ENCODE peak calls at places on chromosome 7, in eight cellular contexts. D, B, K, C, V, P, Q and N are unnamed samples.

GRCh38 chr7:16918288-16918895 is 36.6 kb upstream of the AGR3 start:
- DNase-seq in P (no peak), B (no peak), D (peak), K (peak), C (peak), V (no peak), Q (no peak), N (peak)

GRCh38 chr7:151339651-151340377 is 1.8 kb upstream of the NUB1 start:
- DNase-seq in C (no peak), V (no peak), P (peak), B (no peak), D (no peak), Q (no peak), K (no peak), N (no peak)

GRCh38 chr7:85001493-85002345 is 185.1 kb downstream of the SEMA3D start:
- DNase-seq in D (no peak), K (peak), V (no peak), Q (no peak), P (no peak), C (no peak), B (no peak), N (no peak)

GRCh38 chr7:132075573-132075972 is 500.7 kb downstream of the PLXNA4 start:
- DNase-seq in C (no peak), Q (no peak), K (no peak), B (no peak), V (no peak), D (no peak), P (no peak), N (no peak)

GRCh38 chr7:20214132-20214531 is 3.1 kb downstream of the MACC1 start:
- DNase-seq in D (no peak), P (no peak), C (no peak), B (no peak), V (no peak), K (no peak), Q (no peak), N (no peak)

GRCh38 chr7:20241491-20242261 is 24.5 kb upstream of the MACC1 start:
- DNase-seq in V (peak), B (no peak), D (no peak), C (no peak), K (peak), P (no peak), Q (no peak), N (peak)

GRCh38 chr7:100247152-100247757 is 27.5 kb downstream of the PVRIG start:
- DNase-seq in Q (peak), D (peak), C (no peak), K (peak), B (no peak), P (no peak), V (peak), N (peak)

GRCh38 chr7:18393465-18394118 is 102.0 kb upstream of the HDAC9 start:
- DNase-seq in B (no peak), C (no peak), D (no peak), Q (no peak), P (no peak), K (no peak), V (no peak), N (no peak)

GRCh38 chr7:117715784-117716445 is 157.3 kb downstream of the CTTNBP2 start:
- DNase-seq in P (peak), K (peak), B (no peak), C (peak), Q (peak), D (peak), V (peak), N (peak)

GRCh38 chr7:93902777-93903423 is 3.5 kb upstream of the GNGT1 start:
- DNase-seq in K (peak), P (peak), C (no peak), V (no peak), B (no peak), D (peak), Q (peak), N (no peak)

GRCh38 chr7:155951554-155952158 is 139.4 kb upstream of the SHH start:
- DNase-seq in P (no peak), V (peak), D (no peak), C (no peak), Q (no peak), B (no peak), K (peak), N (no peak)

GRCh38 chr7:27185013-27185707 is at the start of gene HOXA11:
- DNase-seq in D (no peak), Q (peak), B (no peak), K (peak), V (peak), P (no peak), C (no peak), N (peak)

GRCh38 chr7:20507157-20507556 is 108.3 kb upstream of the ABCB5 start:
- DNase-seq in V (no peak), C (no peak), P (no peak), B (no peak), Q (no peak), K (no peak), D (no peak), N (no peak)

GRCh38 chr7:16400896-16401275 is 20.5 kb downstream of the CRPPA start:
- DNase-seq in K (no peak), Q (no peak), V (no peak), C (no peak), D (no peak), B (no peak), P (no peak), N (no peak)

GRCh38 chr7:38838992-38839391 is 70.0 kb downstream of the VPS41 start:
- DNase-seq in K (no peak), V (no peak), P (no peak), C (no peak), B (no peak), Q (no peak), D (no peak), N (no peak)

GRCh38 chr7:51629206-51629605 is 312.6 kb upstream of the COBL start:
- DNase-seq in K (no peak), P (no peak), D (no peak), C (no peak), V (no peak), Q (no peak), B (no peak), N (no peak)

GRCh38 chr7:94040254-94040653 is 36.1 kb upstream of the BET1 start:
- DNase-seq in P (no peak), V (no peak), K (no peak), B (no peak), C (no peak), Q (no peak), D (peak), N (no peak)

GRCh38 chr7:128167316-128167691 is 73.8 kb upstream of the LEP start:
- DNase-seq in B (peak), Q (peak), V (peak), K (peak), C (peak), P (peak), D (peak), N (peak)

GRCh38 chr7:29945259-29945809 is 44.3 kb downstream of the SCRN1 start:
- DNase-seq in Q (no peak), D (no peak), P (no peak), B (no peak), V (no peak), C (no peak), K (no peak), N (no peak)

GRCh38 chr7:8442814-8443304 is 9.4 kb downstream of the NXPH1 start:
- DNase-seq in V (peak), K (peak), P (peak), D (peak), Q (peak), B (peak), C (peak), N (no peak)

GRCh38 chr7:101814081-101814995 is 3.1 kb upstream of the CUX1 start:
- DNase-seq in V (no peak), Q (no peak), P (peak), D (peak), K (peak), C (peak), B (peak), N (peak)

GRCh38 chr7:43204081-43204480 is 91.6 kb downstream of the HECW1 start:
- DNase-seq in D (no peak), C (no peak), P (no peak), B (no peak), V (no peak), Q (peak), K (peak), N (peak)

GRCh38 chr7:4715385-4715770 is 33.3 kb downstream of the FOXK1 start:
- DNase-seq in Q (peak), P (no peak), C (no peak), B (peak), D (no peak), V (no peak), K (peak), N (no peak)

GRCh38 chr7:14457567-14458453 is 444.7 kb downstream of the DGKB start:
- DNase-seq in C (peak), K (peak), V (peak), Q (peak), B (peak), D (peak), P (peak), N (peak)

GRCh38 chr7:145848691-145849090 is 267.9 kb upstream of the CNTNAP2 start:
- DNase-seq in C (peak), P (no peak), B (no peak), D (peak), K (no peak), Q (no peak), V (no peak), N (no peak)

GRCh38 chr7:22443370-22444180 is 56.4 kb downstream of the STEAP1B start:
- DNase-seq in C (no peak), K (no peak), P (no peak), B (no peak), D (no peak), Q (peak), V (no peak), N (no peak)

GRCh38 chr7:6435486-6436384 is 12.0 kb downstream of the DAGLB start:
- DNase-seq in B (peak), Q (peak), K (peak), V (no peak), P (peak), D (peak), C (peak), N (peak)

GRCh38 chr7:27364344-27364758 is 121.7 kb downstream of the EVX1 start:
- DNase-seq in P (no peak), K (peak), D (no peak), V (peak), Q (peak), C (no peak), B (peak), N (peak)

GRCh38 chr7:50273301-50273700 is 31.2 kb upstream of the IKZF1 start:
- DNase-seq in K (no peak), B (no peak), Q (no peak), P (no peak), V (no peak), D (no peak), C (no peak), N (no peak)

DNA sequence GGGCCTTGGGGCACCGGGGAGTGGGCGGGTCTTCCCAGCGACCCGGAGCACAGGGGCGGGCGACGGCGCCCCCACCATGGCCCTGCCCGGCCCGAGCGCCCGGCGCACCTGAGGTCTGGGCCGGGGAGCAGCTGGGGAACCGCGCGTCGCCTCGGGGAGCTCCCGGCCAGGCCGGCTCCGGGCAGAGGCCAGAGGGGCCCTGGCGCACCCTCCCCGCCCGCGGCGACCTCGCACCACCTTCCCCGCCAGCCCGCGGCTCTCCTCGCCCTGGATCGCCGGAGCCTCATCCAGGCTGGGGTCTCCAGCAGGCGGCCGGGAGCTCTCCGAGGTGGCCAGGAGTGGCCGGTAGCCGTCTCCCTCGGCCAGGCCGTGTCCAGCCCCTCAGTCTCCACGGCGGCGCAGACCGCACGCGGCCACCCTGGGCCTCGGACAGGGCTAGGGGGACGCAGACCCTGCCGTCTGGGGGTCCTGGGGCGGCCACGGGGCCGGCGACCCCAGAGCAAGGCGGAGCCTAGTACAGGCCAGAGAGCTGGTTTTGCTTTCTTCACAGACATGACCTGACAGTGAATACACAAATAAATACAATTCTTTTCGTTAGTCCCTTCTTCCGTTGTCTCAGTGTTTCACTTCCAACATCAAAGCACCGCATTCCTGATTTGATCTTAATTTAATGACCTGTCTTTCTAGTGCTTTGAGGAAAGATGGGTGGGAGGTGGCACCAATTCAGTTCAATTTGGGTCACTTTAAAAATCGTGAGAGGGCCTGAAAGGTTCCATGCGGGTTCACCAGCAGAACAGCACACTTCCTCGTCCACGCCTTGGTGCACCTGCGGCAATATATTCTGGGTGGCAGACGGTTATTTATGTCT is 357.0 kb downstream of the DNAJB6 start:
- DNase-seq in D (peak), Q (no peak), P (no peak), B (no peak), C (peak), K (no peak), V (no peak), N (no peak)
- TF ChIP-seq CTCF in D (peak), Q (no peak), P (no peak), B (no peak), C (no peak), K (no peak), V (no peak), N (no peak)

GRCh38 chr7:74405191-74405898 is 48.4 kb upstream of the GTF2IRD1 start:
- DNase-seq in D (peak), C (peak), P (no peak), B (no peak), K (peak), Q (no peak), V (no peak), N (no peak)
- TF ChIP-seq CTCF in D (peak), C (peak), P (no peak), B (peak), K (peak), Q (peak), V (peak), N (peak)

DNA sequence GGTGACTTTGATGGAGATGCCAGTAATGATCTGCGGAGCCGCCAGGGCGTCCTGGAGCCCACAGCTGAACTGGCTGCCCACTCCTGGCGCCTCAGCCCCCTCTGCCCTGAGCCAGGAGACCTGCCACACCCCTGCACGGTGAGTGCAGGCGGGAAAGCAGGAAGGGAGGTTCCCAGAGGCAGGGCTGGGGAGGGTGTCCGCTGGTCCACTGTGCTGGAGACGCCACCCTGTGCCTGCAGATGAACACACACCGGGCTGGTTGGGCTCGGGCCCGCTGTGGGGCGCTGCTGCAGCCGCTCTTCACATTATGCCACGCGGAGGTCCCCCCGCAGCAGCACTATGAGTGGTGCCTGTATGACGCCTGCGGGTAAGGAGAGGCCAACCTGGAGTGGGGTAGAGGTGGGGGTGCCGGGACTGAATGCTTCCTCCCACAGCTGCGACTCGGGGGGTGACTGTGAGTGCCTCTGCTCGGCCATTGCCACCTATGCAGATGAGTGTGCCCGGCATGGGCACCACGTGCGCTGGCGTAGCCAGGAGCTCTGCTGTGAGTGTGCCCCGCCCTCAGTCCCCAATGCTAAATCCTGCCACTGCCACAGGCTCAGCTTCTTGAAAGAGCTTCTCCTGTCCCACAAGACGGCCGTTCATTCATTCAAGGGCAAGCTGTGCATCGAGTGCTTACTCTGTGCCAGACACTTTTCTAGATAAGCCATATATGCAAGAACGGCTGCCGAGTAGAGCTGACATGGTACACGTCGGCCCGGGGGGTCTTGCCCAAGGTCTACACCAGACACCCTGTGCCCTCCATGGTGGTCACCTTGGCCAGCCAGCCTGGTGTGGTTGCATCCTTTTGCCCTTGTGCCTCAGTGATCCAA is 14.3 kb upstream of the ZNF467 start:
- DNase-seq in Q (no peak), P (no peak), D (peak), K (no peak), C (no peak), V (no peak), B (peak), N (peak)
- TF ChIP-seq CTCF in Q (no peak), P (no peak), D (peak), K (peak), C (no peak), V (peak), B (no peak), N (peak)

GRCh38 chr7:116631676-116632075 is 40.3 kb upstream of the MET start:
- DNase-seq in K (no peak), C (no peak), D (no peak), P (no peak), Q (no peak), B (no peak), V (no peak), N (no peak)

GRCh38 chr7:116630932-116631449 is 41.0 kb upstream of the MET start:
- DNase-seq in B (peak), C (no peak), P (no peak), K (peak), V (peak), D (peak), Q (peak), N (peak)

GRCh38 chr7:116630357-116630756 is 41.6 kb upstream of the MET start:
- DNase-seq in P (peak), V (no peak), K (no peak), C (no peak), Q (no peak), B (no peak), D (no peak), N (no peak)

GRCh38 chr7:116628971-116629586 is 42.9 kb upstream of the MET start:
- DNase-seq in B (no peak), D (no peak), C (no peak), Q (no peak), V (peak), K (peak), P (no peak), N (peak)

GRCh38 chr7:116626886-116627285 is 45.1 kb upstream of the MET start:
- DNase-seq in V (no peak), B (no peak), D (no peak), Q (no peak), P (no peak), C (no peak), K (no peak), N (no peak)
- TF ChIP-seq CTCF in V (no peak), B (no peak), D (no peak), Q (no peak), P (no peak), C (no peak), K (no peak), N (no peak)

DNA sequence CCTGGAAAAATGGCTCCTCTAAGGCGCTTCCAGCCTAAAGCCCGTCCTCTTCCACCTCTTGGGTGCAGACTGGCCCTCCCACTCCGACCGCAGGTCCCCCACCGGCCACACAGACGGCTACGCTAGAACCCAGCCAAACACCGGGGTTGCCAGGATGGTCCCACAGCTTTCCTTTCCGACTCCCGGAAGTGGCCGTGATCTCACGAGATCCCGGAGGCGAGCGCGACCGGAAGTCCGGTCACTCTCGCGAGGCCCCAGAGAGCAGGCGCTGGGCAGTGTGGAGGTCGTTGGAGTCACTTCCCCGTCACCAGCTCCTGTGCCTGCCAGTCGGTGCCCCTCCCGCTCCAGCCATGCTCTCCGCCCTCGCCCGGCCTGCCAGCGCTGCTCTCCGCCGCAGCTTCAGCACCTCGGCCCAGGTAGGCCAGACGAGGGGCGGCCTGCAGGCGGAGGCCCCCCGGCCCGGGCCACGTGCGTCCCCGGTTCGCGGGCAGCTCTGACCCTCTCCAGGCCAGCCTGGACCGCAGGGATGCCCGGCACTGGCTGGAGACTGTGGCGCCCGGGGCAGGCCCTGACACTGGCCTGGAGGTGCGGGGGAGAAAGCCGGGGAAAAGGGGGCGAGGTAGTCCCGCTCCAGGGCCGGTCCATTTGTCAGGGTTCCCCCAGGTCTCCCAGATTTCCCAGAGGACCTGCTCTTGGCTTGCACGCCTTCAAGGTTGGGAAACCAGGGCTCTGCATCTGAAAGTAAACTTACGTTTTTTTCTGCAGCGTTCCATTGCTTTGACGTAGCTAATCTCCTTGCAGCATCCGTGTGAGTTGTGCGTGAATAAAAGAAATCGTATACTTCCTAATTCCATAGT is at the start of the genes MDH2 and STYXL1:
- DNase-seq in P (peak), V (peak), Q (peak), K (peak), C (peak), D (peak), B (peak), N (peak)
- TF ChIP-seq CTCF in P (no peak), V (no peak), Q (no peak), K (no peak), C (no peak), D (no peak), B (no peak), N (no peak)

GRCh38 chr7:78151229-78151628 is 352.7 kb downstream of the PHTF2 start:
- DNase-seq in K (peak), V (no peak), Q (peak), D (no peak), B (no peak), P (no peak), C (no peak), N (peak)
- TF ChIP-seq CTCF in K (no peak), V (no peak), Q (no peak), D (no peak), B (no peak), P (no peak), C (no peak), N (no peak)

GRCh38 chr7:122448893-122449589 is 144.5 kb upstream of the FEZF1 start:
- DNase-seq in Q (no peak), P (no peak), C (no peak), D (peak), V (no peak), B (no peak), K (no peak), N (no peak)
- TF ChIP-seq CTCF in Q (no peak), P (no peak), C (no peak), D (no peak), V (no peak), B (no peak), K (no peak), N (no peak)